ENCODE peak calls at places on chromosomes 4 and X, in ten cellular contexts. One of them, this sample, is unnamed.

GRCh38 chr4:139243448-139244365 is 36.3 kb downstream of the MGARP start:
- DNase-seq in HT1080: peak; percentile 96
- DNase-seq in GM03348: peak; percentile 85
- DNase-seq in neural crest cell: no peak
- DNase-seq in tibial artery: no peak
- DNase-seq in Right ventricle myocardium superior: no peak
- DNase-seq in endothelial cell: no peak
- DNase-seq in mucosa of gallbladder: no peak
- DNase-seq in stromal cell of bone marrow: peak; percentile 97
- DNase-seq in NCI-H510A treated with DMSO at 0.1 percent for 48 hours: no peak
- DNase-seq in this sample: peak; percentile 91

GRCh38 chr4:183424109-183424751 is 20.2 kb upstream of the CDKN2AIP start:
- DNase-seq in HT1080: peak; percentile 21
- DNase-seq in GM03348: no peak
- DNase-seq in neural crest cell: no peak
- DNase-seq in tibial artery: no peak
- DNase-seq in Right ventricle myocardium superior: no peak
- DNase-seq in endothelial cell: no peak
- DNase-seq in mucosa of gallbladder: no peak
- DNase-seq in stromal cell of bone marrow: no peak
- DNase-seq in NCI-H510A treated with DMSO at 0.1 percent for 48 hours: no peak
- DNase-seq in this sample: peak; percentile 57

GRCh38 chr4:8594097-8595038 is 1.8 kb downstream of the CPZ start:
- DNase-seq in HT1080: peak; percentile 58
- DNase-seq in GM03348: peak; percentile 92
- DNase-seq in neural crest cell: peak; percentile 65
- DNase-seq in tibial artery: no peak
- DNase-seq in Right ventricle myocardium superior: peak; percentile 25
- DNase-seq in endothelial cell: peak; percentile 75
- DNase-seq in mucosa of gallbladder: peak; percentile 47
- DNase-seq in stromal cell of bone marrow: peak; percentile 69
- DNase-seq in NCI-H510A treated with DMSO at 0.1 percent for 48 hours: peak; percentile 5
- DNase-seq in this sample: peak; percentile 81

GRCh38 chr4:166128452-166128851 is 255.4 kb downstream of the TLL1 start:
- DNase-seq in HT1080: peak; percentile 86
- DNase-seq in GM03348: no peak
- DNase-seq in neural crest cell: no peak
- DNase-seq in tibial artery: no peak
- DNase-seq in Right ventricle myocardium superior: no peak
- DNase-seq in endothelial cell: no peak
- DNase-seq in mucosa of gallbladder: no peak
- DNase-seq in stromal cell of bone marrow: peak; percentile 4
- DNase-seq in NCI-H510A treated with DMSO at 0.1 percent for 48 hours: no peak
- DNase-seq in this sample: peak; percentile 67

GRCh38 chr4:74114234-74114633 is 15.2 kb upstream of the CXCL2 start:
- DNase-seq in HT1080: peak; percentile 79
- DNase-seq in GM03348: peak; percentile 11
- DNase-seq in neural crest cell: no peak
- DNase-seq in tibial artery: no peak
- DNase-seq in Right ventricle myocardium superior: no peak
- DNase-seq in endothelial cell: no peak
- DNase-seq in mucosa of gallbladder: no peak
- DNase-seq in stromal cell of bone marrow: peak; percentile 86
- DNase-seq in NCI-H510A treated with DMSO at 0.1 percent for 48 hours: no peak
- DNase-seq in this sample: peak; percentile 96

GRCh38 chr4:10655968-10656367 is 28.6 kb downstream of the CLNK start:
- DNase-seq in HT1080: peak; percentile 78
- DNase-seq in GM03348: peak; percentile 30
- DNase-seq in neural crest cell: no peak
- DNase-seq in tibial artery: no peak
- DNase-seq in Right ventricle myocardium superior: no peak
- DNase-seq in endothelial cell: no peak
- DNase-seq in mucosa of gallbladder: no peak
- DNase-seq in stromal cell of bone marrow: peak; percentile 31
- DNase-seq in NCI-H510A treated with DMSO at 0.1 percent for 48 hours: no peak
- DNase-seq in this sample: peak; percentile 71

GRCh38 chr4:110621328-110621812 is 1.5 kb downstream of the PITX2 start:
- DNase-seq in HT1080: no peak
- DNase-seq in GM03348: no peak
- DNase-seq in neural crest cell: no peak
- DNase-seq in tibial artery: no peak
- DNase-seq in Right ventricle myocardium superior: no peak
- DNase-seq in endothelial cell: no peak
- DNase-seq in mucosa of gallbladder: no peak
- DNase-seq in stromal cell of bone marrow: no peak
- DNase-seq in NCI-H510A treated with DMSO at 0.1 percent for 48 hours: no peak
- DNase-seq in this sample: no peak

GRCh38 chr4:181301735-181302380 is 941.3 kb upstream of the TENM3 start:
- DNase-seq in HT1080: peak; percentile 52
- DNase-seq in GM03348: peak; percentile 47
- DNase-seq in neural crest cell: no peak
- DNase-seq in tibial artery: no peak
- DNase-seq in Right ventricle myocardium superior: peak; percentile 43
- DNase-seq in endothelial cell: peak; percentile 39
- DNase-seq in mucosa of gallbladder: peak; percentile 23
- DNase-seq in stromal cell of bone marrow: no peak
- DNase-seq in NCI-H510A treated with DMSO at 0.1 percent for 48 hours: peak; percentile 49
- DNase-seq in this sample: peak; percentile 33

GRCh38 chr4:73308286-73308685 is 49.7 kb upstream of the ANKRD17 start:
- DNase-seq in HT1080: peak; percentile 34
- DNase-seq in GM03348: peak; percentile 25
- DNase-seq in neural crest cell: no peak
- DNase-seq in tibial artery: no peak
- DNase-seq in Right ventricle myocardium superior: no peak
- DNase-seq in endothelial cell: no peak
- DNase-seq in mucosa of gallbladder: no peak
- DNase-seq in stromal cell of bone marrow: peak; percentile 13
- DNase-seq in NCI-H510A treated with DMSO at 0.1 percent for 48 hours: no peak
- DNase-seq in this sample: peak; percentile 53

GRCh38 chr4:119493419-119493818 is 135.2 kb downstream of the PDE5A start:
- DNase-seq in HT1080: no peak
- DNase-seq in GM03348: no peak
- DNase-seq in neural crest cell: no peak
- DNase-seq in tibial artery: no peak
- DNase-seq in Right ventricle myocardium superior: no peak
- DNase-seq in endothelial cell: no peak
- DNase-seq in mucosa of gallbladder: no peak
- DNase-seq in stromal cell of bone marrow: no peak
- DNase-seq in NCI-H510A treated with DMSO at 0.1 percent for 48 hours: no peak
- DNase-seq in this sample: peak; percentile 25

GRCh38 chrX:136725446-136726104 is 55.2 kb downstream of the ARHGEF6 start:
- DNase-seq in HT1080: peak; percentile 52
- DNase-seq in GM03348: peak; percentile 60
- DNase-seq in neural crest cell: no peak
- DNase-seq in tibial artery: peak; percentile 73
- DNase-seq in Right ventricle myocardium superior: no peak
- DNase-seq in endothelial cell: no peak
- DNase-seq in mucosa of gallbladder: no peak
- DNase-seq in stromal cell of bone marrow: peak; percentile 57
- DNase-seq in NCI-H510A treated with DMSO at 0.1 percent for 48 hours: no peak
- DNase-seq in this sample: peak; percentile 50

GRCh38 chr4:120066525-120067333 is at the start of gene MAD2L1:
- DNase-seq in HT1080: peak; percentile 98
- DNase-seq in GM03348: peak; percentile 99
- DNase-seq in neural crest cell: peak; percentile 96
- DNase-seq in tibial artery: peak; percentile 99
- DNase-seq in Right ventricle myocardium superior: peak; percentile 100
- DNase-seq in endothelial cell: peak; percentile 99
- DNase-seq in mucosa of gallbladder: peak; percentile 99
- DNase-seq in stromal cell of bone marrow: peak; percentile 98
- DNase-seq in NCI-H510A treated with DMSO at 0.1 percent for 48 hours: peak; percentile 88
- DNase-seq in this sample: peak; percentile 96

GRCh38 chr4:79917246-79917645 is 155.8 kb downstream of the ANTXR2 start:
- DNase-seq in HT1080: peak; percentile 52
- DNase-seq in GM03348: peak; percentile 48
- DNase-seq in neural crest cell: no peak
- DNase-seq in tibial artery: no peak
- DNase-seq in Right ventricle myocardium superior: peak; percentile 50
- DNase-seq in endothelial cell: peak; percentile 53
- DNase-seq in mucosa of gallbladder: no peak
- DNase-seq in stromal cell of bone marrow: peak; percentile 9
- DNase-seq in NCI-H510A treated with DMSO at 0.1 percent for 48 hours: no peak
- DNase-seq in this sample: peak; percentile 53

GRCh38 chrX:53281321-53281822 is at the start of gene IQSEC2:
- DNase-seq in HT1080: peak; percentile 80
- DNase-seq in GM03348: peak; percentile 87
- DNase-seq in neural crest cell: no peak
- DNase-seq in tibial artery: peak; percentile 93
- DNase-seq in Right ventricle myocardium superior: peak; percentile 90
- DNase-seq in endothelial cell: peak; percentile 16
- DNase-seq in mucosa of gallbladder: peak; percentile 87
- DNase-seq in stromal cell of bone marrow: peak; percentile 75
- DNase-seq in NCI-H510A treated with DMSO at 0.1 percent for 48 hours: peak; percentile 6
- DNase-seq in this sample: peak; percentile 89

GRCh38 chrX:76148011-76148665 is 24.7 kb upstream of the PBDC1 start:
- DNase-seq in HT1080: peak; percentile 65
- DNase-seq in GM03348: peak; percentile 2
- DNase-seq in neural crest cell: no peak
- DNase-seq in tibial artery: no peak
- DNase-seq in Right ventricle myocardium superior: no peak
- DNase-seq in endothelial cell: no peak
- DNase-seq in mucosa of gallbladder: no peak
- DNase-seq in stromal cell of bone marrow: no peak
- DNase-seq in NCI-H510A treated with DMSO at 0.1 percent for 48 hours: no peak
- DNase-seq in this sample: peak; percentile 76

GRCh38 chr4:102687373-102687981 is 73.3 kb downstream of the MANBA start:
- DNase-seq in HT1080: peak; percentile 88
- DNase-seq in GM03348: peak; percentile 34
- DNase-seq in neural crest cell: no peak
- DNase-seq in tibial artery: no peak
- DNase-seq in Right ventricle myocardium superior: no peak
- DNase-seq in endothelial cell: no peak
- DNase-seq in mucosa of gallbladder: no peak
- DNase-seq in stromal cell of bone marrow: no peak
- DNase-seq in NCI-H510A treated with DMSO at 0.1 percent for 48 hours: no peak
- DNase-seq in this sample: peak; percentile 76

GRCh38 chrX:140050906-140051305 is 85.6 kb upstream of the CXorf66 start:
- DNase-seq in HT1080: no peak
- DNase-seq in GM03348: peak; percentile 6
- DNase-seq in neural crest cell: peak; percentile 14
- DNase-seq in tibial artery: no peak
- DNase-seq in Right ventricle myocardium superior: no peak
- DNase-seq in endothelial cell: no peak
- DNase-seq in mucosa of gallbladder: no peak
- DNase-seq in stromal cell of bone marrow: no peak
- DNase-seq in NCI-H510A treated with DMSO at 0.1 percent for 48 hours: no peak
- DNase-seq in this sample: peak; percentile 29

GRCh38 chr4:148634476-148634875 is 192.3 kb upstream of the NR3C2 start:
- DNase-seq in HT1080: peak; percentile 64
- DNase-seq in GM03348: peak; percentile 46
- DNase-seq in neural crest cell: no peak
- DNase-seq in tibial artery: no peak
- DNase-seq in Right ventricle myocardium superior: no peak
- DNase-seq in endothelial cell: no peak
- DNase-seq in mucosa of gallbladder: no peak
- DNase-seq in stromal cell of bone marrow: no peak
- DNase-seq in NCI-H510A treated with DMSO at 0.1 percent for 48 hours: no peak
- DNase-seq in this sample: peak; percentile 84

GRCh38 chr4:101222156-101222845 is 125.0 kb downstream of the PPP3CA start:
- DNase-seq in HT1080: no peak
- DNase-seq in GM03348: no peak
- DNase-seq in neural crest cell: no peak
- DNase-seq in tibial artery: no peak
- DNase-seq in Right ventricle myocardium superior: no peak
- DNase-seq in endothelial cell: no peak
- DNase-seq in mucosa of gallbladder: no peak
- DNase-seq in stromal cell of bone marrow: no peak
- DNase-seq in NCI-H510A treated with DMSO at 0.1 percent for 48 hours: no peak
- DNase-seq in this sample: no peak

GRCh38 chr4:126458993-126459392 is 1144.2 kb downstream of the FAT4 start:
- DNase-seq in HT1080: no peak
- DNase-seq in GM03348: peak; percentile 7
- DNase-seq in neural crest cell: no peak
- DNase-seq in tibial artery: no peak
- DNase-seq in Right ventricle myocardium superior: no peak
- DNase-seq in endothelial cell: no peak
- DNase-seq in mucosa of gallbladder: no peak
- DNase-seq in stromal cell of bone marrow: no peak
- DNase-seq in NCI-H510A treated with DMSO at 0.1 percent for 48 hours: no peak
- DNase-seq in this sample: peak; percentile 28

GRCh38 chr4:130985371-130985770 is 1889.4 kb downstream of the C4orf33 start:
- DNase-seq in HT1080: peak; percentile 70
- DNase-seq in GM03348: no peak
- DNase-seq in neural crest cell: no peak
- DNase-seq in tibial artery: no peak
- DNase-seq in Right ventricle myocardium superior: no peak
- DNase-seq in endothelial cell: peak; percentile 18
- DNase-seq in mucosa of gallbladder: no peak
- DNase-seq in stromal cell of bone marrow: no peak
- DNase-seq in NCI-H510A treated with DMSO at 0.1 percent for 48 hours: no peak
- DNase-seq in this sample: no peak

GRCh38 chr4:140426610-140427103 is 791 bp downstream of the CLGN start:
- DNase-seq in HT1080: peak; percentile 5
- DNase-seq in GM03348: no peak
- DNase-seq in neural crest cell: peak; percentile 35
- DNase-seq in tibial artery: peak; percentile 59
- DNase-seq in Right ventricle myocardium superior: peak; percentile 59
- DNase-seq in endothelial cell: peak; percentile 40
- DNase-seq in mucosa of gallbladder: no peak
- DNase-seq in stromal cell of bone marrow: no peak
- DNase-seq in NCI-H510A treated with DMSO at 0.1 percent for 48 hours: peak; percentile 23
- DNase-seq in this sample: peak; percentile 7

GRCh38 chr4:55948726-55949479 is at the start of gene CEP135:
- DNase-seq in HT1080: peak; percentile 94
- DNase-seq in GM03348: peak; percentile 97
- DNase-seq in neural crest cell: peak; percentile 93
- DNase-seq in tibial artery: peak; percentile 97
- DNase-seq in Right ventricle myocardium superior: peak; percentile 96
- DNase-seq in endothelial cell: peak; percentile 97
- DNase-seq in mucosa of gallbladder: peak; percentile 96
- DNase-seq in stromal cell of bone marrow: peak; percentile 87
- DNase-seq in NCI-H510A treated with DMSO at 0.1 percent for 48 hours: peak; percentile 96
- DNase-seq in this sample: peak; percentile 96

GRCh38 chr4:173536808-173537429 is 6.9 kb upstream of the HAND2 start:
- DNase-seq in HT1080: no peak
- DNase-seq in GM03348: no peak
- DNase-seq in neural crest cell: peak; percentile 23
- DNase-seq in tibial artery: no peak
- DNase-seq in Right ventricle myocardium superior: no peak
- DNase-seq in endothelial cell: peak; percentile 52
- DNase-seq in mucosa of gallbladder: no peak
- DNase-seq in stromal cell of bone marrow: no peak
- DNase-seq in NCI-H510A treated with DMSO at 0.1 percent for 48 hours: no peak
- DNase-seq in this sample: peak; percentile 31

GRCh38 chrX:18674788-18675735 is 3.2 kb upstream of the RS1 start:
- DNase-seq in HT1080: peak; percentile 61
- DNase-seq in GM03348: peak; percentile 90
- DNase-seq in neural crest cell: peak; percentile 81
- DNase-seq in tibial artery: peak; percentile 83
- DNase-seq in Right ventricle myocardium superior: peak; percentile 83
- DNase-seq in endothelial cell: peak; percentile 75
- DNase-seq in mucosa of gallbladder: peak; percentile 74
- DNase-seq in stromal cell of bone marrow: peak; percentile 24
- DNase-seq in NCI-H510A treated with DMSO at 0.1 percent for 48 hours: peak; percentile 63
- DNase-seq in this sample: peak; percentile 86

GRCh38 chrX:122113376-122113775 is 1066.0 kb downstream of the GLUD2 start:
- DNase-seq in HT1080: no peak
- DNase-seq in GM03348: no peak
- DNase-seq in neural crest cell: no peak
- DNase-seq in tibial artery: no peak
- DNase-seq in Right ventricle myocardium superior: no peak
- DNase-seq in endothelial cell: no peak
- DNase-seq in mucosa of gallbladder: no peak
- DNase-seq in stromal cell of bone marrow: no peak
- DNase-seq in NCI-H510A treated with DMSO at 0.1 percent for 48 hours: no peak
- DNase-seq in this sample: no peak

GRCh38 chrX:58025979-58026378 is 115.7 kb upstream of the ZXDA start:
- DNase-seq in HT1080: peak; percentile 2
- DNase-seq in GM03348: peak; percentile 2
- DNase-seq in neural crest cell: no peak
- DNase-seq in tibial artery: no peak
- DNase-seq in Right ventricle myocardium superior: no peak
- DNase-seq in endothelial cell: no peak
- DNase-seq in mucosa of gallbladder: peak; percentile 21
- DNase-seq in stromal cell of bone marrow: peak; percentile 6
- DNase-seq in NCI-H510A treated with DMSO at 0.1 percent for 48 hours: peak; percentile 0
- DNase-seq in this sample: peak; percentile 51

GRCh38 chr4:174789666-174790065 is 39.4 kb downstream of the GLRA3 start:
- DNase-seq in HT1080: no peak
- DNase-seq in GM03348: no peak
- DNase-seq in neural crest cell: no peak
- DNase-seq in tibial artery: no peak
- DNase-seq in Right ventricle myocardium superior: no peak
- DNase-seq in endothelial cell: no peak
- DNase-seq in mucosa of gallbladder: no peak
- DNase-seq in stromal cell of bone marrow: peak; percentile 4
- DNase-seq in NCI-H510A treated with DMSO at 0.1 percent for 48 hours: no peak
- DNase-seq in this sample: peak; percentile 30

This sample was measured in PC-3.